ENCODE peak calls at places on chromosomes 11 and 22, in nine cellular contexts. S, N, C, X, R, K, H, G and Q are unnamed samples.

GRCh38 chr11:32081901-32082300 is 9.0 kb upstream of the RCN1 start:
- DNase-seq in S (no peak), N (no peak), C (no peak), X (no peak), R (no peak), K (no peak), H (no peak), G (no peak), Q (no peak)

GRCh38 chr11:122189259-122189658 is 73.2 kb upstream of the BLID start:
- DNase-seq in S (peak), N (no peak), C (no peak), X (no peak), R (peak), K (no peak), H (peak), G (peak), Q (peak)

GRCh38 chr11:103735497-103736032 is 300.9 kb upstream of the DDI1 start:
- DNase-seq in S (no peak), N (no peak), C (no peak), X (no peak), R (peak), K (no peak), H (no peak), G (no peak), Q (peak)

GRCh38 chr11:80103149-80103859 is 662.5 kb upstream of the TENM4 start:
- DNase-seq in S (no peak), N (no peak), C (no peak), X (no peak), R (peak), K (no peak), H (peak), G (peak), Q (peak)

GRCh38 chr11:85810871-85811611 is at the start of gene SYTL2:
- DNase-seq in S (no peak), N (peak), C (peak), X (no peak), R (peak), K (peak), H (peak), G (peak), Q (peak)

GRCh38 chr11:88424881-88425280 is 87.3 kb upstream of the CTSC start:
- DNase-seq in S (no peak), N (no peak), C (no peak), X (no peak), R (no peak), K (no peak), H (no peak), G (no peak), Q (no peak)

GRCh38 chr11:94821439-94821838 is 53.3 kb downstream of the AMOTL1 start:
- DNase-seq in S (no peak), N (no peak), C (no peak), X (no peak), R (no peak), K (no peak), H (no peak), G (no peak), Q (no peak)

GRCh38 chr11:61814958-61815789 is 1.6 kb downstream of the FADS1 start:
- DNase-seq in S (peak), N (peak), C (peak), X (peak), R (peak), K (peak), H (peak), G (peak), Q (peak)

GRCh38 chr22:45265546-45265945 is 19.2 kb upstream of the UPK3A start:
- DNase-seq in S (no peak), N (no peak), C (no peak), X (no peak), R (peak), K (no peak), H (no peak), G (no peak), Q (no peak)

GRCh38 chr11:820655-821512 is 2.2 kb downstream of the PNPLA2 start:
- DNase-seq in S (no peak), N (no peak), C (no peak), X (no peak), R (no peak), K (no peak), H (peak), G (peak), Q (peak)
- H3K27ac ChIP-seq in S (peak), N (no peak), C (no peak), X (no peak), R (peak), K (no peak), H (no peak), G (peak), Q (peak)

GRCh38 chr22:35178446-35178845 is 78.8 kb upstream of the HMGXB4 start:
- DNase-seq in S (no peak), N (no peak), C (no peak), X (no peak), R (no peak), K (no peak), H (no peak), G (no peak), Q (no peak)
- H3K4me3 ChIP-seq in S (no peak), N (no peak), C (no peak), X (no peak), R (no peak), K (no peak), H (no peak), G (no peak), Q (no peak)

GRCh38 chr11:131373326-131373725 is 2.9 kb downstream of the NTM start:
- DNase-seq in S (no peak), N (peak), C (peak), X (no peak), R (no peak), K (no peak), H (no peak), G (no peak), Q (no peak)

GRCh38 chr11:131372243-131372930 is 2.0 kb downstream of the NTM start:
- DNase-seq in S (no peak), N (no peak), C (no peak), X (no peak), R (no peak), K (no peak), H (no peak), G (no peak), Q (no peak)

GRCh38 chr11:131371791-131372104 is 1.3 kb downstream of the NTM start:
- DNase-seq in S (no peak), N (no peak), C (no peak), X (no peak), R (no peak), K (no peak), H (no peak), G (no peak), Q (no peak)

GRCh38 chr11:131370090-131370751 is at the start of gene NTM:
- DNase-seq in S (no peak), N (peak), C (peak), X (no peak), R (peak), K (no peak), H (peak), G (no peak), Q (peak)

DNA sequence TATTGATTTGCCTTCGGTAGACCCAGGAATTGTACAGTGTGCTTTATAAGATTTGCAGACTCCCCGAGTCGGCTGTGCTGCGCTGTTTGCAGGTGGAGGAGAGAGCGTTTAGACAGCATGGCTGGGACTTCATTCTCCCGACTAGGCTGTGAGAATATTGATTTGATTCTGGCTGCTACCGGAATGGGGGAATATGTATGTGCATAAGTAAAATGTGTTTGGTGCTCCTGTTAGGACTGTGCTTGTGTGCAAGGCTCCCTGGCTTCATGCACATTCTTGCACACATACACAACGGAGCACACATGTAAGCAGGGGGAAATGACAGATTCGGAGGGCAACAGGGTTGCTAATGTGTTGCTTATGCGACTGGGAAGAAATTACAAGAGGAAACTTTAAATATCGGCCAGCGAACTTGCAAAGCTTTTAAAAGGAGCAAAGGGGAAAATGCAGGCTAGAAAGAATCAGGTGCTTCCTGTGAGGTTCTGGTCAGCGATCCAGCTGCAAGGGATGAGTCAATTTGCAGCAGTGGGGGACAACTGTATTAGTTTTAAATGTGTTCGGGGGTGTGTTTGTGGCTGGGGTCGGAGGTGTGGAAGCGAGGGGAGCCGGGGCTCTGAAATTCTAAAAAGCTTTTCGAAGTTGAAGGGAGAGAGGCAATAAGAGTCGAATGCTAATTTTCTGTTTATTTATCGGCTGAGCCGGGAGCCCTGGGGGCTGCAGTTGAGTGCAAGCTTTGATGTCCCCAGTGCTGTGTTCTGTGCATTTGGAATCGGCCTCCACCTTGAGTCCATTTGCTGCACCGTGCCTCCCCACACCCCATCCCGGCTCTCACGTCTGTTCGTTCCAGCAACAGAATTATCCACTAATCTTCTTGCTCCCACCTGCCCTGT is 731 bp downstream of the NTM start:
- DNase-seq in S (no peak), N (no peak), C (no peak), X (no peak), R (no peak), K (no peak), H (no peak), G (no peak), Q (no peak)
- TF ChIP-seq EZH2 in S (no peak), N (no peak), C (no peak), X (no peak), R (peak), K (no peak), H (no peak), G (no peak), Q (peak)

DNA sequence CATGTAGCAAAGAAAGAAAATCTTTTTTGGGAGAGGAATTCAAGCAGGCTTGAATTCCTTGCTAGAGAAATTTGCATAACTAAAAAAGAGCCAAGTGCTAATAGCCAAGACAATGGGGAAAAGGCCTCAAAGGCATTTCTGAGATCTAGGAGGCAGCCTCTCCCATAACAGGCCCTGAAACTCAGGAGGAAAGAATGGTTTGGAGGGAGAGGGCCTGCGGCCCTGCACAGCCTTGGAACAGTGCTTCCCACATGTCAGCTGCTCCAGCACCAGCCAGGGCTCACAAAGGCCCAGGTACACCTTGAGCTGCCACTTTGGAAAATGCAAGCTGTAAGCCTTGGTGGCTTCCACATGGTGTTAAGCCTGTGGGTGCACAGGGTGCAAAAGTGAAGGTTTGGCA is 55.5 kb upstream of the TSPAN18 start:
- DNase-seq in S (no peak), N (peak), C (no peak), X (no peak), R (no peak), K (peak), H (no peak), G (no peak), Q (no peak)
- H3K27ac ChIP-seq in S (no peak), N (peak), C (no peak), X (no peak), R (no peak), K (peak), H (no peak), G (no peak), Q (no peak)

GRCh38 chr11:78931891-78932290 is 357.2 kb upstream of the NARS2 start:
- DNase-seq in S (no peak), N (no peak), C (no peak), X (no peak), R (no peak), K (no peak), H (no peak), G (no peak), Q (no peak)
- H3K4me3 ChIP-seq in S (no peak), N (no peak), C (no peak), X (no peak), R (no peak), K (no peak), H (no peak), G (no peak), Q (no peak)

GRCh38 chr11:65786008-65786785 is 666 bp upstream of the OVOL1 start:
- DNase-seq in S (no peak), N (peak), C (peak), X (no peak), R (no peak), K (peak), H (peak), G (no peak), Q (no peak)
- TF ChIP-seq EZH2 in S (no peak), N (peak), C (peak), X (no peak), R (peak), K (peak), H (peak), G (no peak), Q (no peak)

GRCh38 chr22:29113329-29113728 is 40.5 kb downstream of the KREMEN1 start:
- DNase-seq in S (no peak), N (no peak), C (no peak), X (no peak), R (no peak), K (no peak), H (no peak), G (peak), Q (no peak)
- H3K27ac ChIP-seq in S (no peak), N (no peak), C (no peak), X (no peak), R (no peak), K (no peak), H (no peak), G (peak), Q (no peak)

DNA sequence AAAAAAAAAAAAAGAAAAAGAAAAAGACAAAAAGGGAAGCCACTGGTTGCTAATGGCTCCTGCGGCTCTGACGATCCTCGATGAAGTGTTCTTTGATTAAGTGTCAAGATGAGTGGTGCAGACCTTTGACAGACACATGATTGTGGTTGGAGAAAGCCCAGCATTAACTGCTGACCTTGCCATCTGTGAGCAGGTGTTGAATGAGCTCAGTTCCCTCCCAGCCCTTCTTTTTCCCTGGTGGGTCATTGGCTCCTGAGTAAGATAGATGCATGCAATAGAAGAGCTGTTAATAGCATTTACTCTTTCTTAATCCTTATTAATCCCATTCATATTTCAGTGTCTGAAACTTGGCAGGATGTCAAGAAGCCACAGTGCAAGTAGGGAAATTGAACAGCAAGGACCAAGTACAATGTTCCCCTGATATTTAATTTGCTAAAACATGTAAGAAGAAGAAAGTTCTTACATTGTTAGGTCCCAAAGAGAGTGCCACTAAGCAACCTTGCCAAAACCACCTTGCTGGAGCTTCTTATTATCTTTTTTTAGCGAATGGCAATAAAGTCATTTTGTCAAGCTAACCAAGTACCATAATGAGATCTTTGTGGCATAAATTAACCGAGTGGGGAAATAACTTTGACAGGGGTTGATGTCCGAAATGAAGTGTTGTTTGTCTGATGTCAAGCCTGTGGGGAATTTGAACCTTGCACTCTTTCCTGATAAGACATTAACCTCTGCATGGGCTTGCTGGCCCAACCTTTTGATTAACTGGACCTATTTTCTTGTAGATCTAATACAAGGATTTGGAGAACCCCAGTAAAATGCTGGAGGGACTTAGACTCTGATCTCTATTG is 113.7 kb downstream of the PTPRJ start:
- DNase-seq in S (no peak), N (no peak), C (no peak), X (no peak), R (peak), K (peak), H (peak), G (peak), Q (no peak)
- H3K4me3 ChIP-seq in S (no peak), N (no peak), C (no peak), X (no peak), R (no peak), K (no peak), H (no peak), G (peak), Q (no peak)

DNA sequence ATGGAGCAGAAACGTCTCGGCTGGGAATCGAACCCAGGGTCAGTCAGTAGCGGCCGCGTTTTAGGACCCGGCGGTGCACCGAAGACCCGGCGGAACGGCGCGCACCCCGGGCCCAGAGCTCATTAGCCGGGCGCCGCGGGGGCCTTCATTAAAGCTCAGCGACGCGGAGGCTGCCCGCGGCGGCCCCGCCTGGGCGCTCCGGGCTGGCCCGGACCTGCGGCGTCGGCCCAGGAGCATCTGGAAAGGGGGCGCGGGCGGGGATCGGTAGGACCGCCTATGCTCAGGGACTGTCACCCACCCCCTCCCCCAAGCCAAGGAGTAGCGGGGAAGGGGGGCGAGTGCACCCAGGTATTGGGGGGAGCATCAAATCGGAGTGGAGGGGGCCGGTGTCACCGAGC is 52.2 kb downstream of the CYTH4 start:
- DNase-seq in S (no peak), N (peak), C (peak), X (no peak), R (no peak), K (no peak), H (no peak), G (peak), Q (no peak)
- TF ChIP-seq EZH2 in S (no peak), N (peak), C (peak), X (no peak), R (no peak), K (peak), H (peak), G (no peak), Q (no peak)